ENCODE peak calls at places on chromosomes 7 and 10, in seven cellular contexts. G is HT1080; Y is T-helper 2 cell; T is gastrocnemius medialis; B is activated effector memory CD4-positive, alpha-beta T cell treated with anti-CD3 and anti-CD28 coated beads, Interleukin-2, amount 50 U/mL, for 16 hours; W is astrocyte of the hippocampus; S is NCI-H460. X is an unnamed sample.

GRCh38 chr10:44878704-44879530 is 32.2 kb upstream of the TMEM72 start:
- DNase-seq in G (peak), Y (peak), T (peak), B (peak), W (peak), S (peak), X (peak)

GRCh38 chr10:109933984-109934565 is 10.8 kb upstream of the XPNPEP1 start:
- DNase-seq in G (no peak), Y (no peak), T (peak), B (no peak), W (no peak), S (no peak), X (peak)

GRCh38 chr10:88152720-88153119 is 289.3 kb downstream of the PTEN start:
- DNase-seq in G (peak), Y (peak), T (peak), B (peak), W (peak), S (peak), X (peak)

GRCh38 chr7:27242580-27243339 is at the start of gene EVX1:
- DNase-seq in G (no peak), Y (no peak), T (no peak), B (no peak), W (no peak), S (no peak), X (peak)

GRCh38 chr7:105672820-105673219 is 91.5 kb upstream of the EFCAB10 start:
- DNase-seq in G (no peak), Y (no peak), T (no peak), B (no peak), W (no peak), S (no peak), X (no peak)

GRCh38 chr10:110993024-110993693 is 73.8 kb downstream of the SHOC2 start:
- DNase-seq in G (peak), Y (no peak), T (no peak), B (no peak), W (peak), S (no peak), X (no peak)

GRCh38 chr7:76303829-76304505 is 1.5 kb downstream of the HSPB1 start:
- DNase-seq in G (peak), Y (no peak), T (peak), B (no peak), W (no peak), S (no peak), X (no peak)

GRCh38 chr10:49158399-49158798 is 24.6 kb upstream of the FAM170B start:
- DNase-seq in G (no peak), Y (no peak), T (no peak), B (no peak), W (no peak), S (no peak), X (no peak)

GRCh38 chr10:78985973-78986372 is 82.8 kb upstream of the ZMIZ1 start:
- DNase-seq in G (no peak), Y (no peak), T (no peak), B (no peak), W (no peak), S (no peak), X (peak)

GRCh38 chr10:10623958-10624590 is 393.6 kb upstream of the CELF2 start:
- DNase-seq in G (no peak), Y (no peak), T (peak), B (no peak), W (peak), S (no peak), X (no peak)

GRCh38 chr10:133315847-133316246 is 7.1 kb downstream of the ZNF511 start:
- DNase-seq in G (peak), Y (no peak), T (no peak), B (no peak), W (no peak), S (peak), X (no peak)